ENCODE peak calls at places on chromosomes 3 and 15, in four cellular contexts. One of them, this sample, is unnamed.
A peak's percentile ranks its signal among the peaks of the same experiment; 100 is the strongest.

GRCh38 chr3:31456373-31456772 is 76.4 kb upstream of the STT3B start:
- DNase-seq in esophagus squamous epithelium: no peak
- DNase-seq in ovary: no peak
- DNase-seq in endothelial cell of umbilical vein: no peak
- DNase-seq in this sample: no peak

GRCh38 chr3:95280711-95281352 is 1218.0 kb downstream of the NSUN3 start:
- DNase-seq in endothelial cell of umbilical vein: peak; percentile 20
- DNase-seq in ovary: no peak
- DNase-seq in esophagus squamous epithelium: no peak
- DNase-seq in this sample: no peak

GRCh38 chr3:49133226-49133951 is 539 bp upstream of the LAMB2 start:
- DNase-seq in endothelial cell of umbilical vein: peak; percentile 92
- DNase-seq in ovary: peak; percentile 83
- DNase-seq in esophagus squamous epithelium: no peak
- DNase-seq in this sample: peak; percentile 72

GRCh38 chr3:30583973-30584372 is 22.4 kb upstream of the TGFBR2 start:
- DNase-seq in endothelial cell of umbilical vein: no peak
- DNase-seq in esophagus squamous epithelium: no peak
- DNase-seq in ovary: no peak
- DNase-seq in this sample: no peak

GRCh38 chr3:72872183-72872582 is 15.7 kb upstream of the GXYLT2 start:
- DNase-seq in ovary: no peak
- DNase-seq in esophagus squamous epithelium: no peak
- DNase-seq in endothelial cell of umbilical vein: no peak
- DNase-seq in this sample: no peak

GRCh38 chr15:49242820-49243219 is 72.8 kb downstream of the GALK2 start:
- DNase-seq in endothelial cell of umbilical vein: no peak
- DNase-seq in ovary: no peak
- DNase-seq in esophagus squamous epithelium: no peak
- DNase-seq in this sample: no peak

GRCh38 chr3:112894258-112894657 is 47.6 kb upstream of the CD200R1L start:
- DNase-seq in endothelial cell of umbilical vein: no peak
- DNase-seq in esophagus squamous epithelium: no peak
- DNase-seq in ovary: no peak
- DNase-seq in this sample: no peak

GRCh38 chr3:195247086-195247862 is 23.7 kb downstream of the XXYLT1 start:
- DNase-seq in esophagus squamous epithelium: no peak
- DNase-seq in ovary: no peak
- DNase-seq in endothelial cell of umbilical vein: no peak
- DNase-seq in this sample: no peak

GRCh38 chr3:58623478-58623877 is 43.1 kb downstream of the FAM3D start:
- DNase-seq in ovary: no peak
- DNase-seq in endothelial cell of umbilical vein: no peak
- DNase-seq in esophagus squamous epithelium: no peak
- DNase-seq in this sample: no peak

GRCh38 chr3:154829979-154830378 is 250.1 kb upstream of the MME start:
- DNase-seq in esophagus squamous epithelium: no peak
- DNase-seq in endothelial cell of umbilical vein: no peak
- DNase-seq in ovary: no peak
- DNase-seq in this sample: no peak

GRCh38 chr3:194306109-194306686 is 44.9 kb downstream of the CPN2 start:
- DNase-seq in ovary: no peak
- DNase-seq in endothelial cell of umbilical vein: peak; percentile 89
- DNase-seq in esophagus squamous epithelium: no peak
- DNase-seq in this sample: no peak

GRCh38 chr3:149542375-149543312 is 68.1 kb downstream of the TM4SF4 start:
- DNase-seq in esophagus squamous epithelium: no peak
- DNase-seq in ovary: no peak
- DNase-seq in endothelial cell of umbilical vein: peak; percentile 83
- DNase-seq in this sample: no peak

GRCh38 chr3:196498297-196498696 is 5.3 kb downstream of the RNF168 start:
- DNase-seq in ovary: no peak
- DNase-seq in endothelial cell of umbilical vein: no peak
- DNase-seq in esophagus squamous epithelium: no peak
- DNase-seq in this sample: no peak

GRCh38 chr3:37729119-37729518 is 132.6 kb upstream of the CTDSPL start:
- DNase-seq in esophagus squamous epithelium: no peak
- DNase-seq in ovary: no peak
- DNase-seq in endothelial cell of umbilical vein: no peak
- DNase-seq in this sample: no peak

GRCh38 chr3:29333520-29333919 is 52.6 kb downstream of the RBMS3 start:
- DNase-seq in endothelial cell of umbilical vein: no peak
- DNase-seq in esophagus squamous epithelium: no peak
- DNase-seq in ovary: no peak
- DNase-seq in this sample: no peak

GRCh38 chr3:19898725-19899124 is 35.3 kb downstream of the EFHB start:
- DNase-seq in esophagus squamous epithelium: no peak
- DNase-seq in endothelial cell of umbilical vein: peak; percentile 16
- DNase-seq in ovary: no peak
- DNase-seq in this sample: no peak

GRCh38 chr3:115436767-115437301 is 186.5 kb upstream of the GAP43 start:
- DNase-seq in ovary: no peak
- DNase-seq in esophagus squamous epithelium: no peak
- DNase-seq in endothelial cell of umbilical vein: peak; percentile 62
- DNase-seq in this sample: no peak

GRCh38 chr3:86774082-86774691 is 216.8 kb downstream of the VGLL3 start:
- DNase-seq in esophagus squamous epithelium: no peak
- DNase-seq in ovary: no peak
- DNase-seq in endothelial cell of umbilical vein: peak; percentile 12
- DNase-seq in this sample: no peak

GRCh38 chr3:156598413-156598812 is 43.5 kb upstream of the SSR3 start:
- DNase-seq in endothelial cell of umbilical vein: no peak
- DNase-seq in esophagus squamous epithelium: no peak
- DNase-seq in ovary: no peak
- DNase-seq in this sample: no peak

GRCh38 chr3:71850654-71851053 is 65.7 kb upstream of the PROK2 start:
- DNase-seq in esophagus squamous epithelium: no peak
- DNase-seq in endothelial cell of umbilical vein: no peak
- DNase-seq in ovary: no peak
- DNase-seq in this sample: no peak

GRCh38 chr3:41836360-41837134 is 125.4 kb downstream of the ULK4 start:
- DNase-seq in esophagus squamous epithelium: no peak
- DNase-seq in ovary: no peak
- DNase-seq in endothelial cell of umbilical vein: no peak
- DNase-seq in this sample: no peak

GRCh38 chr15:82143390-82144047 is 97.7 kb upstream of the MEX3B start:
- DNase-seq in ovary: no peak
- DNase-seq in esophagus squamous epithelium: no peak
- DNase-seq in endothelial cell of umbilical vein: no peak
- DNase-seq in this sample: no peak

GRCh38 chr15:82140859-82141258 is 95.0 kb upstream of the MEX3B start:
- DNase-seq in esophagus squamous epithelium: no peak
- DNase-seq in endothelial cell of umbilical vein: peak; percentile 39
- DNase-seq in ovary: no peak
- DNase-seq in this sample: no peak

GRCh38 chr15:82137261-82137660 is 91.4 kb upstream of the MEX3B start:
- DNase-seq in esophagus squamous epithelium: no peak
- DNase-seq in endothelial cell of umbilical vein: no peak
- DNase-seq in ovary: no peak
- DNase-seq in this sample: no peak

GRCh38 chr15:82138306-82138705 is 92.5 kb upstream of the MEX3B start:
- DNase-seq in ovary: no peak
- DNase-seq in esophagus squamous epithelium: no peak
- DNase-seq in endothelial cell of umbilical vein: no peak
- DNase-seq in this sample: no peak

GRCh38 chr15:82139823-82140268 is 94.0 kb upstream of the MEX3B start:
- DNase-seq in endothelial cell of umbilical vein: peak; percentile 69
- DNase-seq in esophagus squamous epithelium: no peak
- DNase-seq in ovary: no peak
- DNase-seq in this sample: no peak
- H3K27ac ChIP-seq in endothelial cell of umbilical vein: peak overlapping the region; percentile 30
- H3K27ac ChIP-seq in esophagus squamous epithelium: peak overlapping the region; percentile 48
- H3K27ac ChIP-seq in ovary: no peak overlapping the region
- H3K27ac ChIP-seq in this sample: no peak overlapping the region

DNA sequence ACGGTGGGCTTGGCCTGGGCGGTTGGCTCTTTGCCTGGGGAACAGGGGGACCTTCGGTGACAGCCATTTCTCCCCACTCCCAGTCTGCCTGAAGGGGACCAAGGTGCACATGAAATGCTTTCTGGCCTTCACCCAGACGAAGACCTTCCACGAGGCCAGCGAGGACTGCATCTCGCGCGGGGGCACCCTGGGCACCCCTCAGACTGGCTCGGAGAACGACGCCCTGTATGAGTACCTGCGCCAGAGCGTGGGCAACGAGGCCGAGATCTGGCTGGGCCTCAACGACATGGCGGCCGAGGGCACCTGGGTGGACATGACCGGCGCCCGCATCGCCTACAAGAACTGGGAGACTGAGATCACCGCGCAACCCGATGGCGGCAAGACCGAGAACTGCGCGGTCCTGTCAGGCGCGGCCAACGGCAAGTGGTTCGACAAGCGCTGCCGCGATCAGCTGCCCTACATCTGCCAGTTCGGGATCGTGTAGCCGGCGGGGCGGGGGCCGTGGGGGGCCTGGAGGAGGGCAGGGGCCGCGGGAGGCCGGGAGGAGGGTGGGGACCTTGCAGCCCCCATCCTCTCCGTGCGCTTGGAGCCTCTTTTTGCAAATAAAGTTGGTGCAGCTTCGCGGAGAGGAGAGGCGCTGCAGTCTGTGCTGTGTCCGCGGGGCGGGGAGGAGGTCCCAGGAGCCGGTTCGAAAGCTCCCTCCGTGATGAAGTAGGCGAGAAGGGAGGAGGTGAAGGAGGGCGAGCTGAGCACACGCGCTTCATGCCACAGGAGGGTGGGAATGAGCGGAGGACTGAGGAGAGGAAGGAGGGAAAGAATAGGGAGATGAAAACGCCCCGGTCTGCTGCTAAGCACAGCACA is 9.6 kb downstream of the CLEC3B start:
- DNase-seq in esophagus squamous epithelium: no peak
- DNase-seq in ovary: peak; percentile 49
- DNase-seq in endothelial cell of umbilical vein: no peak
- DNase-seq in this sample: no peak
- H3K4me3 ChIP-seq in esophagus squamous epithelium: peak overlapping the region; percentile 15
- H3K4me3 ChIP-seq in ovary: peak overlapping the region; percentile 41
- H3K4me3 ChIP-seq in endothelial cell of umbilical vein: no peak overlapping the region
- H3K4me3 ChIP-seq in this sample: peak overlapping the region; percentile 46

DNA sequence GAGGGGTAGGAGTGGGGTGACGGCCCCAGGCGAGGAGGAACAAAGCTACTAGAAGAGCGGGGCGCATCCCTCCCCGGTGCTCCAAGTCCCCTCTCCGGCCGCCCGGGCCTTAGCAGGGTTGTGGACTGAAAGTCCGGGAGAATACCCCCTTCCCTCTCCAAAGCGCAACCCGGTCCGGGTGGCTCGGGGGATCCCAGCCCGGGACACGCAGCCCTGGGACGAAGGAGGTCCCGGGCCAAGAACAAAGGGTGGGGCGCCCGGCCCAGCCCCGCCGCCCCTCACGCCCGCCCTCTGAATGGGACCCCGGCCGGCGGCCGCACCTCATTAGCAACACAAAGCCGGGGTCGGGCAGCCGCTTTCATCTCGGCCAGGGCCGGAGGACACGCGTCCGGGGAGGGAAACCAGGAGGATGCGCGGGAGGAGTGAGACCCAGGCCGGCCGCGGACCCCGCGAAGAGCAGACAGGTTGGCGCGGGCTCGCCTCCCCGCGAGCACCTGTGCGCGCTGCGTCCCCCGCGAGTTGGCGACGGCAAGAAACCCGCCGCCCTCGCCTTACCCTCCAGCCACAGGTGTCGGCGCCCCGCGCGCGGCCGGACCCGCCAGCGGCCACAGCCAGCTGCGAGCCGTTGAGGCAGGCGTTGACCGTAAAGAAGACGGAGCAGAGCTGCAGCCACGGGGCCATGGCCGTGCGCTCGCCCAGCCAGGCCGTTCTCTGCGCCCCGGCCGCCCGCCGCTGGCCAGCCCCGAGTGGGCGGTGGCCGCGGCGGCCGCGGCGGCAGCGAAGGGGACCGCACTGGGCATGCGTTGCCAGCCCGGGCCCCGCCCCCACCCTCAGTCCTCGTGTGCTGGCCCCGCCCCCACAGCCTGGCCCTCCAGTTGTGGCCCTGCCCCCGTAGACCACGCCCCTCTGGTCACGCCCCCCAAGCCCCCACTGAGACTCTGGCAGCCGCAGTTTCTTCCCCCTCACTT is at the start of gene IL17RD:
- DNase-seq in endothelial cell of umbilical vein: peak; percentile 74
- DNase-seq in esophagus squamous epithelium: no peak
- DNase-seq in ovary: peak; percentile 86
- DNase-seq in this sample: peak; percentile 32
- H3K27ac ChIP-seq in endothelial cell of umbilical vein: no peak within 1 kb of the TSS
- H3K27ac ChIP-seq in esophagus squamous epithelium: peak within 1 kb of the TSS; percentile 36
- H3K27ac ChIP-seq in ovary: peak within 1 kb of the TSS; percentile 70
- H3K27ac ChIP-seq in this sample: no peak within 1 kb of the TSS

GRCh38 chr3:127600749-127601456 is 2.7 kb downstream of the MCM2 start:
- DNase-seq in esophagus squamous epithelium: no peak
- DNase-seq in ovary: no peak
- DNase-seq in endothelial cell of umbilical vein: no peak
- DNase-seq in this sample: no peak
- H3K4me3 ChIP-seq in esophagus squamous epithelium: no peak overlapping the region
- H3K4me3 ChIP-seq in ovary: no peak overlapping the region
- H3K4me3 ChIP-seq in endothelial cell of umbilical vein: no peak overlapping the region
- H3K4me3 ChIP-seq in this sample: no peak overlapping the region

GRCh38 chr3:60758169-60758568 is 493.1 kb downstream of the FHIT start:
- DNase-seq in ovary: no peak
- DNase-seq in endothelial cell of umbilical vein: no peak
- DNase-seq in esophagus squamous epithelium: no peak
- DNase-seq in this sample: no peak
- H3K27ac ChIP-seq in ovary: no peak overlapping the region
- H3K27ac ChIP-seq in endothelial cell of umbilical vein: no peak overlapping the region
- H3K27ac ChIP-seq in esophagus squamous epithelium: no peak overlapping the region
- H3K27ac ChIP-seq in this sample: no peak overlapping the region

GRCh38 chr3:10085738-10086137 is 22.3 kb downstream of the FANCD2OS start:
- DNase-seq in ovary: no peak
- DNase-seq in esophagus squamous epithelium: no peak
- DNase-seq in endothelial cell of umbilical vein: no peak
- DNase-seq in this sample: no peak
- H3K4me3 ChIP-seq in ovary: no peak overlapping the region
- H3K4me3 ChIP-seq in esophagus squamous epithelium: no peak overlapping the region
- H3K4me3 ChIP-seq in endothelial cell of umbilical vein: no peak overlapping the region
- H3K4me3 ChIP-seq in this sample: no peak overlapping the region